ENCODE peak calls at places on chromosome 10, in ten cellular contexts. H, U, V, O, R, Q, X, G, M and S are unnamed samples.

GRCh38 chr10:65128277-65128676 is 1607.1 kb downstream of the REEP3 start:
- DNase-seq in R (no peak), X (no peak), V (no peak), O (no peak), M (no peak), U (no peak), G (no peak), Q (no peak), H (no peak), S (no peak)

GRCh38 chr10:76651148-76651547 is 986.5 kb downstream of the KCNMA1 start:
- DNase-seq in V (no peak), M (no peak), H (no peak), R (no peak), Q (no peak), U (no peak), G (no peak), O (no peak), X (no peak), S (no peak)

GRCh38 chr10:86258488-86258887 is 108.1 kb downstream of the GRID1 start:
- DNase-seq in U (no peak), H (no peak), R (no peak), M (no peak), V (peak; percentile 69), O (peak; percentile 45), X (no peak), Q (no peak), G (no peak), S (no peak)

GRCh38 chr10:79063071-79063491 is 5.7 kb upstream of the ZMIZ1 start:
- DNase-seq in R (no peak), V (no peak), Q (no peak), H (no peak), X (peak; percentile 15), O (no peak), G (no peak), M (no peak), U (no peak), S (no peak)

GRCh38 chr10:44724415-44725174 is 186.5 kb upstream of the TMEM72 start:
- DNase-seq in H (no peak), Q (no peak), U (peak; percentile 26), V (no peak), R (no peak), G (peak; percentile 17), M (no peak), O (no peak), X (no peak), S (no peak)

GRCh38 chr10:103736044-103736443 is 119.3 kb downstream of the SH3PXD2A start:
- DNase-seq in H (no peak), X (no peak), Q (no peak), O (no peak), U (no peak), V (no peak), M (no peak), G (no peak), R (no peak), S (no peak)

GRCh38 chr10:125886914-125887512 is 5.9 kb upstream of the DHX32 start:
- DNase-seq in H (no peak), U (no peak), V (no peak), G (no peak), R (no peak), O (no peak), M (no peak), X (no peak), Q (no peak), S (no peak)

GRCh38 chr10:31741473-31741872 is 187.2 kb downstream of the ARHGAP12 start:
- DNase-seq in U (no peak), X (no peak), O (no peak), R (no peak), M (no peak), V (no peak), H (no peak), G (no peak), Q (no peak), S (no peak)

GRCh38 chr10:46539596-46540411 is 16.7 kb downstream of the GPRIN2 start:
- DNase-seq in M (no peak), H (peak; percentile 1), X (peak; percentile 18), U (peak; percentile 62), O (no peak), V (no peak), Q (no peak), G (no peak), R (no peak), S (no peak)

GRCh38 chr10:7563368-7563767 is 103.4 kb downstream of the ITIH5 start:
- DNase-seq in X (peak; percentile 74), O (no peak), U (peak; percentile 98), V (no peak), H (no peak), R (no peak), G (no peak), M (no peak), Q (no peak), S (no peak)

GRCh38 chr10:7955446-7955845 is 99.0 kb upstream of the GATA3 start:
- DNase-seq in M (no peak), G (no peak), V (no peak), R (no peak), X (no peak), H (no peak), O (no peak), U (no peak), Q (no peak), S (no peak)

GRCh38 chr10:133239990-133240389 is 2.3 kb downstream of the VENTX start:
- DNase-seq in V (no peak), U (no peak), M (no peak), R (no peak), X (no peak), H (no peak), O (no peak), Q (no peak), G (no peak), S (no peak)

GRCh38 chr10:92990615-92991014 is 70.0 kb upstream of the CYP26C1 start:
- DNase-seq in Q (no peak), O (no peak), R (no peak), U (peak; percentile 22), X (no peak), H (no peak), G (no peak), V (no peak), M (no peak), S (no peak)

GRCh38 chr10:130804281-130804680 is 507.2 kb downstream of the TCERG1L start:
- DNase-seq in G (no peak), H (no peak), O (peak; percentile 3), U (no peak), R (no peak), M (no peak), V (no peak), Q (no peak), X (no peak), S (no peak)

GRCh38 chr10:123554656-123555055 is 111.5 kb upstream of the GPR26 start:
- DNase-seq in X (no peak), M (no peak), H (no peak), O (no peak), V (no peak), U (no peak), G (no peak), R (no peak), Q (no peak), S (no peak)

GRCh38 chr10:84826704-84827103 is 498.3 kb downstream of the CCSER2 start:
- DNase-seq in U (no peak), R (no peak), Q (no peak), V (no peak), O (peak; percentile 64), H (no peak), M (no peak), X (no peak), G (no peak), S (no peak)

GRCh38 chr10:62205750-62206399 is 62.8 kb downstream of the RTKN2 start:
- DNase-seq in H (no peak), U (no peak), O (no peak), X (no peak), G (no peak), Q (no peak), M (no peak), R (no peak), V (no peak), S (no peak)

GRCh38 chr10:111030042-111030750 is 46.6 kb upstream of the ADRA2A start:
- DNase-seq in H (no peak), V (no peak), R (no peak), O (no peak), X (no peak), G (peak; percentile 20), M (no peak), U (no peak), Q (no peak), S (no peak)

GRCh38 chr10:21406595-21407218 is 118.8 kb downstream of the SKIDA1 start:
- DNase-seq in G (no peak), M (no peak), X (no peak), O (no peak), V (no peak), R (no peak), H (no peak), Q (no peak), U (peak; percentile 81), S (no peak)

GRCh38 chr10:1151071-1152033 is 95.2 kb downstream of the WDR37 start:
- DNase-seq in U (no peak), X (no peak), R (no peak), H (no peak), O (no peak), V (no peak), G (no peak), Q (no peak), M (no peak), S (no peak)

GRCh38 chr10:8297107-8297506 is 242.6 kb downstream of the GATA3 start:
- DNase-seq in R (no peak), Q (no peak), G (no peak), U (no peak), X (no peak), H (no peak), M (no peak), O (no peak), V (no peak), S (no peak)

GRCh38 chr10:4434105-4434504 is 391.9 kb upstream of the AKR1E2 start:
- DNase-seq in X (no peak), G (no peak), Q (no peak), U (no peak), M (no peak), R (no peak), O (no peak), H (no peak), V (no peak), S (no peak)

GRCh38 chr10:110207805-110208613 is 604 bp downstream of the MXI1 start:
- DNase-seq in H (peak; percentile 65), G (no peak), R (peak; percentile 30), V (no peak), U (peak; percentile 47), M (peak; percentile 46), O (peak; percentile 86), X (peak; percentile 51), Q (no peak), S (no peak)

GRCh38 chr10:32983333-32983909 is 25.4 kb upstream of the ITGB1 start:
- DNase-seq in X (no peak), V (no peak), Q (no peak), U (peak; percentile 87), R (no peak), G (no peak), O (peak; percentile 66), H (peak; percentile 54), M (no peak), S (no peak)

GRCh38 chr10:121736315-121737002 is 138.2 kb upstream of the FGFR2 start:
- DNase-seq in H (no peak), Q (no peak), R (no peak), G (no peak), V (no peak), X (no peak), M (no peak), O (no peak), U (peak; percentile 56), S (no peak)

GRCh38 chr10:29957887-29958330 is 101.5 kb downstream of the JCAD start:
- DNase-seq in X (peak; percentile 62), R (no peak), H (peak; percentile 56), O (no peak), G (no peak), U (peak; percentile 69), Q (no peak), M (no peak), V (no peak), S (no peak)

GRCh38 chr10:96460316-96460715 is 53.4 kb downstream of the TLL2 start:
- DNase-seq in X (no peak), G (no peak), U (no peak), O (no peak), H (no peak), M (no peak), Q (no peak), V (no peak), R (no peak), S (no peak)

GRCh38 chr10:123666318-123667291 is at the start of gene GPR26:
- DNase-seq in O (peak; percentile 85), Q (no peak), R (no peak), G (no peak), U (no peak), H (peak; percentile 74), M (no peak), V (no peak), X (no peak), S (no peak)